ENCODE peak calls at places on chromosomes 2 and 18, in four cellular contexts. C, G, L and S are unnamed samples. For H3K4me1, the result is how much of the 10 kb centered on the place peaks cover.

GRCh38 chr2:219444566-219445091 is 10.0 kb downstream of the SPEG start:
- DNase-seq in C (no peak), G (no peak), L (no peak), S (no peak)

GRCh38 chr2:143525006-143525405 is 395.8 kb downstream of the ARHGAP15 start:
- DNase-seq in C (no peak), G (no peak), L (no peak), S (no peak)

GRCh38 chr2:227152093-227152766 is 11.8 kb downstream of the COL4A4 start:
- DNase-seq in C (no peak), G (no peak), L (no peak), S (no peak)

GRCh38 chr18:80213173-80213572 is 34.1 kb downstream of the PARD6G start:
- DNase-seq in C (no peak), G (no peak), L (no peak), S (no peak)

GRCh38 chr2:62330959-62331358 is 135.0 kb downstream of the B3GNT2 start:
- DNase-seq in C (no peak), G (no peak), L (no peak), S (no peak)

GRCh38 chr2:237695201-237695780 is 67.9 kb downstream of the LRRFIP1 start:
- DNase-seq in C (peak), G (no peak), L (peak), S (no peak)

GRCh38 chr2:21268197-21268870 is 144.6 kb downstream of the TDRD15 start:
- DNase-seq in C (no peak), G (no peak), L (no peak), S (no peak)

GRCh38 chr18:51028201-51028805 is 1.7 kb upstream of the SMAD4 start:
- DNase-seq in C (peak), G (no peak), L (no peak), S (no peak)

GRCh38 chr2:70080597-70081200 is 6.6 kb upstream of the PCBP1 start:
- DNase-seq in C (no peak), G (no peak), L (no peak), S (no peak)

GRCh38 chr2:30348825-30349224 is 98.2 kb upstream of the LCLAT1 start:
- DNase-seq in C (no peak), G (no peak), L (no peak), S (no peak)

GRCh38 chr2:190882831-190883582 is 2.4 kb downstream of the GLS start:
- DNase-seq in C (no peak), G (no peak), L (peak), S (no peak)

GRCh38 chr18:36903215-36903928 is 74.4 kb downstream of the KIAA1328 start:
- DNase-seq in C (no peak), G (no peak), L (no peak), S (no peak)

GRCh38 chr2:65320042-65320711 is 92.5 kb downstream of the ACTR2 start:
- DNase-seq in C (peak), G (peak), L (peak), S (no peak)

GRCh38 chr2:148817210-148817708 is 57.8 kb upstream of the KIF5C start:
- DNase-seq in C (no peak), G (no peak), L (no peak), S (no peak)

GRCh38 chr18:46660955-46661749 is 4.1 kb upstream of the LOXHD1 start:
- DNase-seq in C (no peak), G (no peak), L (peak), S (no peak)

GRCh38 chr2:117714761-117715160 is 99.7 kb upstream of the DDX18 start:
- DNase-seq in C (no peak), G (no peak), L (no peak), S (no peak)

GRCh38 chr2:201223089-201224073 is 37.0 kb upstream of the CASP8 start:
- DNase-seq in C (no peak), G (no peak), L (no peak), S (no peak)

GRCh38 chr2:155377178-155377780 is 678.8 kb downstream of the KCNJ3 start:
- DNase-seq in C (peak), G (no peak), L (peak), S (no peak)

GRCh38 chr2:219783551-219783950 is 156.1 kb downstream of the SLC4A3 start:
- DNase-seq in C (no peak), G (no peak), L (no peak), S (no peak)

GRCh38 chr2:3595409-3595808 is 497 bp downstream of the COLEC11 start:
- DNase-seq in C (no peak), G (no peak), L (no peak), S (no peak)

GRCh38 chr2:68994864-68995263 is 18.1 kb upstream of the ANTXR1 start:
- DNase-seq in C (no peak), G (no peak), L (no peak), S (no peak)

GRCh38 chr2:50535971-50536759 is 495.8 kb downstream of the NRXN1 start:
- DNase-seq in C (peak), G (no peak), L (no peak), S (no peak)

GRCh38 chr2:181239400-181239799 is 217.8 kb upstream of the ITGA4 start:
- DNase-seq in C (peak), G (no peak), L (no peak), S (no peak)

GRCh38 chr2:40343904-40344303 is 108.0 kb downstream of the SLC8A1 start:
- DNase-seq in C (no peak), G (no peak), L (no peak), S (no peak)

GRCh38 chr2:40348665-40349064 is 103.2 kb downstream of the SLC8A1 start:
- DNase-seq in C (no peak), G (no peak), L (no peak), S (no peak)

GRCh38 chr2:40348038-40348437 is 103.9 kb downstream of the SLC8A1 start:
- DNase-seq in C (no peak), G (no peak), L (no peak), S (no peak)

GRCh38 chr2:40344364-40344763 is 107.5 kb downstream of the SLC8A1 start:
- DNase-seq in C (no peak), G (no peak), L (no peak), S (no peak)

DNA sequence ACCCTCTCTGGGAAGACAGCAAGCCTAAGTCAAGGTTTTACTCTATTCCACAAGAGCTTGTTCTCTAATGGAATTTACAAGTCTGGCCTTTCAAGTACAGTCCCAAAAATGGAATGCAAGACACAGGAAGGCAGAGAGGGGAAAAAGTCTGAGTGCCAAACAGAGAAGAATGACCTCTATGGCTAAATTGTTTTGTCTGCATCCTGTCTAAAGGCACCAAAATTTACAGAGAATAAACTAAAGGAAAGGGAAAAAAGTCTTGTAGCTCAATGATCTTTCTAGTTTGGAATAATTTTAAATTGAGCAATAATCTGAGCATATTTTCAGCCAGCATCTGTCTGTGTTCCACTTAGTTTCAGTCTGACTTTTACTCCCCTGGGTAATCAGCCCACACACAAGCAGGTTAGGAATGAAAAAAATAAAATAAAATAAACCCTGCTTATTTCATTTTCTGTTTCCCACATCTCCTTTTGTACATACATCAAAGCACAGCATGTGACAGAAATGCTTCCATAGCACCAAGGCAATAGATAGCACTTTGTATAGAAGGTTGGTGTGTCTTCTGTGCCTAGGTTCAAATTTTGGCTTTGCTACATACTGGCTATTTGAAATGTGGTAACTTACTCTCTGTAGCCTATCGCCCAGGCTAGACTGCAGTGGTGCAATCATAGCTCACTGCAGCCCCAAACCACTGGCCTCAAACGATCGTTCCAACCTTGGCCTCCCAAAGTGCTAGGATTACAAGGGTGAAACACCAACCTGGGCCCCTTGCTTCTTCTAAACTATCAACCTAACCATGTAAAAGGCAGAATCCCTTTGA is 105.1 kb downstream of the SLC8A1 start:
- DNase-seq in C (no peak), G (no peak), L (peak), S (no peak)
- H3K4me3 ChIP-seq in C (no peak), G (no peak), L (no peak), S (no peak)

GRCh38 chr18:48844271-48844670 is 106.5 kb downstream of the SMAD7 start:
- DNase-seq in C (no peak), G (no peak), L (no peak), S (peak)
- H3K4me1 ChIP-seq in C (under half), G (under half), L (half or more), S (half or more)

DNA sequence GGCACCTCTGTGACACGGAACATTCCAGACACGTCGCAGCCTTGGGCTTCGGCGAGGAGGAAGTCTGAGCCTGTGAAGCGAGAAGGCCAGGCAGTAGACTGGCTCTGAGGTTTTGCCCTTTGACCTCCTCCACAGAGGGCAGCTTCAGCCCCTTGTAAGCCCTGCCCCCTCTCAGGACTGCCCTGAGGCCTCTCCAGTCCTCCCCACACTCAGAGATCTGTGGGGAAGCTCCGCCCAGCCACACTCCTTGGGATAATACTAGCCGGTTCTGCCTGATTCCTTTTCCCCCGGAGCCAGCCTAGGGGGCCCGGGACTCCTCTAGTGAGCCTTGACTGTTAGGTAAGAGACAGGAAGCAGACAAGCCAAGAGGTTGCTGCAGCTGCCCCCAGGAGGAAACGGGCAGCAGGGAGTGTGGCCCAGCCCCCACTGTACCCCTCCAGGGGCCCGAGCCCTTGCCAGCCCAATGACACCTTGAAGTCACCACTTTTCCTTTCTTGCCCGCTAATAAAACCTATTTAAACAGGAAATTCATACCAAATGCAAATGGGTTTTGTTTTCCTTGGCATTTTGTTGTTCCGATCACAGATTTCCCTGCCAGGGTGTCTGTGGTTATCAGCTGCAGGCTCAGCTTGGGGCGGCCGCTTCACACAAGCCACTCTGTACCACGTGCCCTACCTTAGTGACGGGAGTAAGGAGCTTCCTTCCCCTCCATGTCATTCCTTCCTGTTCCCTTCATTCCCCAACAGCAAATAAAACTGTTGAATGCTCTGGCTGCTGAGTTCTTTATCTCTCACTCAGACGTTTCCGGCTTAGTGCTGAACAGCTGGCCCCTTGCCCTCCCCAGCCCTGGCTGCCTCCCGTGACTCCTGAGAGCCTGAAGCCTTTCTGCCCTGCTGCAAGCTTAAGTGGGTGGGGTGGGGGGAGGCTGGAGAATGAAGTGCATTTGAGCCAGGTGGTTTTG is 124.7 kb downstream of the CABLES1 start:
- DNase-seq in C (no peak), G (peak), L (peak), S (peak)
- TF ChIP-seq POLR2AphosphoS5 in C (no peak), G (no peak), L (peak), S (no peak)

DNA sequence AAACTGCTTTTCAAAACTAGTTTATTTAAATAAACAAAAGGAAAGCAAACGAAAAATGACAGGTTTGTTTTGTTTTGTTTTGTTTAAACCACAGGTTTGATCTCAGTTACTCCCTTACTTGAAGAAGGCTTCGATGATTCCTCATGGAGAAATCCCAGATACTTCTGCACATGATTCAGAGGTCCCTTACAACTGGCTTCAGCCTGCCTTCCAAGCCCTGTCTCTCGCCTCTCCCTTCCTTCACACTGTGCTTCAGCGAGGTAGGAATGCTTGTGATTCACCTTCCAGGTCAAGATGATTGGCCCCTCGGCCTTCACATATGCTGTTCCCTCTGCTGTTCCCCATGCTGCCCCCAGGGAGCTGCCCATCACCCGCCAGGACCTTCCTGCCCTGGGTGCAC is 104.1 kb upstream of the ITGA6 start:
- DNase-seq in C (no peak), G (no peak), L (no peak), S (no peak)
- H3K4me3 ChIP-seq in C (no peak), G (no peak), L (no peak), S (no peak)

GRCh38 chr2:240894836-240895558 is 959 bp downstream of the MAB21L4 start:
- DNase-seq in C (no peak), G (no peak), L (no peak), S (no peak)
- H3K4me1 ChIP-seq in C (under half), G (under half), L (under half), S (half or more)